ENCODE peak calls at places on chromosomes 11 and 22, in nine cellular contexts. One of them, this sample, is unnamed.

GRCh38 chr11:76603202-76603601 is 67.3 kb downstream of the LRRC32 start:
- DNase-seq in lower leg skin: no peak
- DNase-seq in AG04449: no peak
- DNase-seq in uterus: no peak
- DNase-seq in tibial artery: no peak
- DNase-seq in astrocyte of the cerebellum: no peak
- DNase-seq in ovary: no peak
- DNase-seq in brain microvascular endothelial cell: no peak
- DNase-seq in cardiac fibroblast: no peak
- DNase-seq in this sample: no peak

GRCh38 chr11:843818-844692 is 1.4 kb downstream of the TSPAN4 start:
- DNase-seq in lower leg skin: peak
- DNase-seq in astrocyte of the cerebellum: peak
- DNase-seq in tibial artery: peak
- DNase-seq in brain microvascular endothelial cell: peak
- DNase-seq in ovary: peak
- DNase-seq in AG04449: peak
- DNase-seq in cardiac fibroblast: peak
- DNase-seq in uterus: peak
- DNase-seq in this sample: peak

GRCh38 chr11:85123752-85124231 is 503.4 kb downstream of the DLG2 start:
- DNase-seq in lower leg skin: no peak
- DNase-seq in AG04449: no peak
- DNase-seq in brain microvascular endothelial cell: no peak
- DNase-seq in astrocyte of the cerebellum: no peak
- DNase-seq in ovary: no peak
- DNase-seq in tibial artery: no peak
- DNase-seq in cardiac fibroblast: no peak
- DNase-seq in uterus: no peak
- DNase-seq in this sample: no peak

GRCh38 chr11:119599864-119600593 is 129.0 kb downstream of the NECTIN1 start:
- DNase-seq in ovary: no peak
- DNase-seq in cardiac fibroblast: no peak
- DNase-seq in tibial artery: no peak
- DNase-seq in brain microvascular endothelial cell: no peak
- DNase-seq in AG04449: no peak
- DNase-seq in astrocyte of the cerebellum: no peak
- DNase-seq in uterus: no peak
- DNase-seq in lower leg skin: no peak
- DNase-seq in this sample: no peak

GRCh38 chr22:25970996-25971811 is 198.1 kb upstream of the SEZ6L start:
- DNase-seq in tibial artery: no peak
- DNase-seq in cardiac fibroblast: no peak
- DNase-seq in uterus: no peak
- DNase-seq in lower leg skin: no peak
- DNase-seq in AG04449: no peak
- DNase-seq in astrocyte of the cerebellum: no peak
- DNase-seq in brain microvascular endothelial cell: no peak
- DNase-seq in ovary: no peak
- DNase-seq in this sample: no peak

GRCh38 chr11:64499261-64500004 is 91.6 kb upstream of the SLC22A12 start:
- DNase-seq in uterus: no peak
- DNase-seq in astrocyte of the cerebellum: no peak
- DNase-seq in lower leg skin: peak
- DNase-seq in tibial artery: no peak
- DNase-seq in brain microvascular endothelial cell: no peak
- DNase-seq in cardiac fibroblast: no peak
- DNase-seq in AG04449: no peak
- DNase-seq in ovary: no peak
- DNase-seq in this sample: no peak

GRCh38 chr11:62539238-62539925 is 7.2 kb downstream of the AHNAK start:
- DNase-seq in uterus: peak
- DNase-seq in brain microvascular endothelial cell: peak
- DNase-seq in ovary: peak
- DNase-seq in astrocyte of the cerebellum: peak
- DNase-seq in tibial artery: peak
- DNase-seq in cardiac fibroblast: peak
- DNase-seq in AG04449: peak
- DNase-seq in lower leg skin: no peak
- DNase-seq in this sample: peak

GRCh38 chr11:111229604-111230003 is 15.9 kb upstream of the POU2AF2 start:
- DNase-seq in brain microvascular endothelial cell: no peak
- DNase-seq in lower leg skin: no peak
- DNase-seq in uterus: no peak
- DNase-seq in cardiac fibroblast: peak
- DNase-seq in tibial artery: no peak
- DNase-seq in ovary: no peak
- DNase-seq in AG04449: no peak
- DNase-seq in astrocyte of the cerebellum: no peak
- DNase-seq in this sample: no peak

GRCh38 chr11:44829838-44830237 is 103.1 kb downstream of the TSPAN18 start:
- DNase-seq in astrocyte of the cerebellum: no peak
- DNase-seq in brain microvascular endothelial cell: no peak
- DNase-seq in uterus: no peak
- DNase-seq in lower leg skin: no peak
- DNase-seq in ovary: no peak
- DNase-seq in cardiac fibroblast: no peak
- DNase-seq in AG04449: no peak
- DNase-seq in tibial artery: no peak
- DNase-seq in this sample: no peak

GRCh38 chr11:76787911-76788596 is 4.9 kb downstream of the TSKU start:
- DNase-seq in uterus: peak
- DNase-seq in brain microvascular endothelial cell: no peak
- DNase-seq in tibial artery: peak
- DNase-seq in cardiac fibroblast: peak
- DNase-seq in lower leg skin: peak
- DNase-seq in ovary: peak
- DNase-seq in AG04449: no peak
- DNase-seq in astrocyte of the cerebellum: no peak
- DNase-seq in this sample: no peak

GRCh38 chr11:65414776-65415498 is 7.7 kb upstream of the NEAT1 start:
- DNase-seq in tibial artery: peak
- DNase-seq in brain microvascular endothelial cell: no peak
- DNase-seq in cardiac fibroblast: peak
- DNase-seq in lower leg skin: peak
- DNase-seq in astrocyte of the cerebellum: no peak
- DNase-seq in uterus: peak
- DNase-seq in ovary: no peak
- DNase-seq in AG04449: no peak
- DNase-seq in this sample: no peak

GRCh38 chr11:110710520-110711381 is 1.5 kb downstream of the ARHGAP20 start:
- DNase-seq in astrocyte of the cerebellum: no peak
- DNase-seq in tibial artery: peak
- DNase-seq in AG04449: no peak
- DNase-seq in ovary: peak
- DNase-seq in brain microvascular endothelial cell: no peak
- DNase-seq in lower leg skin: peak
- DNase-seq in cardiac fibroblast: peak
- DNase-seq in uterus: peak
- DNase-seq in this sample: no peak

DNA sequence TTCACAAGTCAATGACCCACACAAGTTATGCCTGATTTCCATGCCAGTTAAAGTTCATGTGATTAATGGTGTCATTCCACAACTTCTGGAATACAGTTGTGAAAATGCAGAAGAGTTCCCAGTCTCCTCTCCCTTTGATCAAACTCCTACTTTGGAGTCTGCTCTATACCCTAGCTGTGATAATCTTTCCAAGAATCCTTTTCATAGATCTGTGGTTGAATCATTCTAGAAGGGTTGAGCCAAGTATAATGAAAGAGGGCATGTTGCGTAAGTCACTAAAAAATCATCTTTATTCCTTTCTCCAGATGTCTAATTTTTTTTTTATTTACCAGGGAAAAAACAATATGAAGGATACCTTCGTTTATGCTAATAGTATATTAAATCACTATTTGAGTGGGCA is 89.7 kb upstream of the CARD18 start:
- DNase-seq in brain microvascular endothelial cell: no peak
- DNase-seq in tibial artery: no peak
- DNase-seq in astrocyte of the cerebellum: no peak
- DNase-seq in lower leg skin: no peak
- DNase-seq in ovary: no peak
- DNase-seq in uterus: no peak
- DNase-seq in AG04449: no peak
- DNase-seq in cardiac fibroblast: peak
- DNase-seq in this sample: peak
- TF ChIP-seq CTCF in brain microvascular endothelial cell: no peak
- TF ChIP-seq CTCF in tibial artery: no peak
- TF ChIP-seq CTCF in astrocyte of the cerebellum: no peak
- TF ChIP-seq CTCF in lower leg skin: no peak
- TF ChIP-seq CTCF in ovary: no peak
- TF ChIP-seq CTCF in uterus: no peak
- TF ChIP-seq CTCF in AG04449: no peak
- TF ChIP-seq CTCF in cardiac fibroblast: no peak
- TF ChIP-seq CTCF in this sample: no peak

GRCh38 chr11:6648505-6648904 is 7.1 kb downstream of the DCHS1 start:
- DNase-seq in brain microvascular endothelial cell: no peak
- DNase-seq in AG04449: no peak
- DNase-seq in uterus: no peak
- DNase-seq in cardiac fibroblast: no peak
- DNase-seq in astrocyte of the cerebellum: no peak
- DNase-seq in lower leg skin: no peak
- DNase-seq in ovary: no peak
- DNase-seq in tibial artery: no peak
- DNase-seq in this sample: no peak

GRCh38 chr11:6646631-6647281 is 8.9 kb downstream of the DCHS1 start:
- DNase-seq in ovary: peak
- DNase-seq in AG04449: no peak
- DNase-seq in lower leg skin: no peak
- DNase-seq in astrocyte of the cerebellum: no peak
- DNase-seq in tibial artery: no peak
- DNase-seq in uterus: peak
- DNase-seq in brain microvascular endothelial cell: no peak
- DNase-seq in cardiac fibroblast: peak
- DNase-seq in this sample: no peak

GRCh38 chr11:6647836-6648235 is 7.8 kb downstream of the DCHS1 start:
- DNase-seq in lower leg skin: no peak
- DNase-seq in brain microvascular endothelial cell: no peak
- DNase-seq in cardiac fibroblast: no peak
- DNase-seq in AG04449: no peak
- DNase-seq in astrocyte of the cerebellum: no peak
- DNase-seq in uterus: no peak
- DNase-seq in ovary: no peak
- DNase-seq in tibial artery: no peak
- DNase-seq in this sample: no peak

GRCh38 chr11:6647282-6647679 is 8.3 kb downstream of the DCHS1 start:
- DNase-seq in astrocyte of the cerebellum: no peak
- DNase-seq in lower leg skin: no peak
- DNase-seq in cardiac fibroblast: peak
- DNase-seq in brain microvascular endothelial cell: peak
- DNase-seq in uterus: peak
- DNase-seq in AG04449: no peak
- DNase-seq in tibial artery: no peak
- DNase-seq in ovary: no peak
- DNase-seq in this sample: no peak

DNA sequence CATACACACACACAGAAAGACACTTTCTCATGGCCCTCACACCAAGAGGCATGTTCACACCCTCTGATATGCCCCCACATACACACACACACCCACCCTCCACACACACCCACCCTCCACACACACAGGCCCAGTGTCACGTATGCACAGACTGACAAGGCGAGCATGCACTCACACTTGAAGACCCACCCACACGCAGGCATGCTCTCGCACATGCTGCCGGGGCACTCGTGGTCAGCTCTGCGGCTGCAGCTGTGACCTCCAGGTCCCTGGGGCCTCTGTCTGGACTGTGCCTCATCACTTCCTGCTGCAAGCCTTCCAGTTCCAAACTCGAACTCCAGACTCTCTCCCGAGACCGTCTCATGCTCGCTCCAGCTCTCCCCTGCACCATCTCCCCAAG is 9.6 kb downstream of the DCHS1 start:
- DNase-seq in AG04449: no peak
- DNase-seq in cardiac fibroblast: peak
- DNase-seq in lower leg skin: peak
- DNase-seq in brain microvascular endothelial cell: peak
- DNase-seq in uterus: peak
- DNase-seq in ovary: no peak
- DNase-seq in astrocyte of the cerebellum: no peak
- DNase-seq in tibial artery: peak
- DNase-seq in this sample: no peak
- H3K4me3 ChIP-seq in AG04449: peak
- H3K4me3 ChIP-seq in cardiac fibroblast: no peak
- H3K4me3 ChIP-seq in lower leg skin: no peak
- H3K4me3 ChIP-seq in brain microvascular endothelial cell: peak
- H3K4me3 ChIP-seq in uterus: no peak
- H3K4me3 ChIP-seq in ovary: no peak
- H3K4me3 ChIP-seq in astrocyte of the cerebellum: no peak
- H3K4me3 ChIP-seq in tibial artery: no peak
- H3K4me3 ChIP-seq in this sample: peak

GRCh38 chr11:8384199-8384821 is 120.6 kb upstream of the LMO1 start:
- DNase-seq in astrocyte of the cerebellum: no peak
- DNase-seq in uterus: peak
- DNase-seq in ovary: no peak
- DNase-seq in lower leg skin: no peak
- DNase-seq in tibial artery: no peak
- DNase-seq in brain microvascular endothelial cell: no peak
- DNase-seq in cardiac fibroblast: peak
- DNase-seq in AG04449: no peak
- DNase-seq in this sample: no peak
- TF ChIP-seq CTCF in astrocyte of the cerebellum: no peak
- TF ChIP-seq CTCF in uterus: peak
- TF ChIP-seq CTCF in ovary: peak
- TF ChIP-seq CTCF in lower leg skin: no peak
- TF ChIP-seq CTCF in tibial artery: no peak
- TF ChIP-seq CTCF in brain microvascular endothelial cell: no peak
- TF ChIP-seq CTCF in cardiac fibroblast: no peak
- TF ChIP-seq CTCF in AG04449: no peak
- TF ChIP-seq CTCF in this sample: no peak

GRCh38 chr11:35106595-35106994 is 32.4 kb upstream of the CD44 start:
- DNase-seq in tibial artery: no peak
- DNase-seq in AG04449: no peak
- DNase-seq in ovary: no peak
- DNase-seq in cardiac fibroblast: no peak
- DNase-seq in uterus: no peak
- DNase-seq in lower leg skin: no peak
- DNase-seq in brain microvascular endothelial cell: no peak
- DNase-seq in astrocyte of the cerebellum: no peak
- DNase-seq in this sample: no peak
- H3K4me3 ChIP-seq in tibial artery: no peak
- H3K4me3 ChIP-seq in AG04449: no peak
- H3K4me3 ChIP-seq in ovary: no peak
- H3K4me3 ChIP-seq in cardiac fibroblast: no peak
- H3K4me3 ChIP-seq in uterus: no peak
- H3K4me3 ChIP-seq in lower leg skin: no peak
- H3K4me3 ChIP-seq in brain microvascular endothelial cell: no peak
- H3K4me3 ChIP-seq in astrocyte of the cerebellum: no peak
- H3K4me3 ChIP-seq in this sample: no peak

GRCh38 chr11:70522613-70523311 is 124.4 kb downstream of the CTTN start:
- DNase-seq in cardiac fibroblast: no peak
- DNase-seq in lower leg skin: no peak
- DNase-seq in tibial artery: no peak
- DNase-seq in ovary: peak
- DNase-seq in astrocyte of the cerebellum: no peak
- DNase-seq in brain microvascular endothelial cell: no peak
- DNase-seq in AG04449: no peak
- DNase-seq in uterus: no peak
- DNase-seq in this sample: no peak
- TF ChIP-seq CTCF in cardiac fibroblast: no peak
- TF ChIP-seq CTCF in lower leg skin: no peak
- TF ChIP-seq CTCF in tibial artery: no peak
- TF ChIP-seq CTCF in ovary: no peak
- TF ChIP-seq CTCF in astrocyte of the cerebellum: peak
- TF ChIP-seq CTCF in brain microvascular endothelial cell: no peak
- TF ChIP-seq CTCF in AG04449: no peak
- TF ChIP-seq CTCF in uterus: no peak
- TF ChIP-seq CTCF in this sample: no peak